ENCODE peak calls at places on chromosomes 1 and 21, in five cellular contexts. One of them, this sample, is unnamed.
A peak's percentile ranks its signal among the peaks of the same experiment; 100 is the strongest.

GRCh38 chr1:169212088-169212487 is 105.6 kb downstream of the ATP1B1 start:
- DNase-seq in GM12878: no peak
- DNase-seq in H1: no peak
- DNase-seq in HepG2: no peak
- DNase-seq in K562: no peak
- DNase-seq in this sample: no peak

GRCh38 chr1:179447489-179447888 is 81.7 kb downstream of the AXDND1 start:
- DNase-seq in K562: peak; percentile 59
- DNase-seq in HepG2: peak; percentile 35
- DNase-seq in GM12878: no peak
- DNase-seq in H1: no peak
- DNase-seq in this sample: peak; percentile 78

GRCh38 chr1:79043506-79043905 is 37.0 kb upstream of the ADGRL4 start:
- DNase-seq in H1: no peak
- DNase-seq in HepG2: no peak
- DNase-seq in K562: no peak
- DNase-seq in GM12878: no peak
- DNase-seq in this sample: peak; percentile 14

GRCh38 chr21:44670642-44671432 is 4.1 kb upstream of the KRTAP12-2 start:
- DNase-seq in K562: no peak
- DNase-seq in H1: no peak
- DNase-seq in GM12878: no peak
- DNase-seq in HepG2: no peak
- DNase-seq in this sample: no peak

GRCh38 chr1:221902961-221903360 is 161.1 kb upstream of the DUSP10 start:
- DNase-seq in K562: no peak
- DNase-seq in HepG2: no peak
- DNase-seq in H1: no peak
- DNase-seq in GM12878: no peak
- DNase-seq in this sample: no peak

GRCh38 chr21:44556879-44557278 is 1.7 kb downstream of the KRTAP10-3 start:
- DNase-seq in HepG2: no peak
- DNase-seq in GM12878: no peak
- DNase-seq in K562: no peak
- DNase-seq in H1: no peak
- DNase-seq in this sample: no peak

GRCh38 chr1:52402860-52403240 is 1.4 kb downstream of the ORC1 start:
- DNase-seq in GM12878: peak; percentile 7
- DNase-seq in H1: no peak
- DNase-seq in HepG2: peak; percentile 41
- DNase-seq in K562: no peak
- DNase-seq in this sample: no peak

GRCh38 chr1:145956776-145957442 is 908 bp downstream of the LIX1L start:
- DNase-seq in HepG2: no peak
- DNase-seq in GM12878: no peak
- DNase-seq in H1: no peak
- DNase-seq in K562: no peak
- DNase-seq in this sample: no peak

GRCh38 chr21:27817061-27817460 is 850.2 kb upstream of the ADAMTS5 start:
- DNase-seq in K562: no peak
- DNase-seq in HepG2: no peak
- DNase-seq in GM12878: no peak
- DNase-seq in H1: no peak
- DNase-seq in this sample: no peak

GRCh38 chr1:2865000-2865399 is 63.5 kb upstream of the TTC34 start:
- DNase-seq in H1: no peak
- DNase-seq in HepG2: no peak
- DNase-seq in GM12878: no peak
- DNase-seq in K562: no peak
- DNase-seq in this sample: no peak

GRCh38 chr1:236716160-236716559 is 29.9 kb downstream of the ACTN2 start:
- DNase-seq in GM12878: no peak
- DNase-seq in HepG2: no peak
- DNase-seq in K562: no peak
- DNase-seq in H1: no peak
- DNase-seq in this sample: no peak

GRCh38 chr1:155013632-155014031 is 11.0 kb downstream of the ZBTB7B start:
- DNase-seq in GM12878: no peak
- DNase-seq in H1: no peak
- DNase-seq in HepG2: no peak
- DNase-seq in K562: peak; percentile 82
- DNase-seq in this sample: no peak

GRCh38 chr1:184486761-184487445 is 100.1 kb downstream of the C1orf21 start:
- DNase-seq in GM12878: no peak
- DNase-seq in K562: no peak
- DNase-seq in H1: no peak
- DNase-seq in HepG2: no peak
- DNase-seq in this sample: peak; percentile 54

GRCh38 chr1:246329900-246330299 is 177.2 kb downstream of the SMYD3 start:
- DNase-seq in HepG2: no peak
- DNase-seq in K562: no peak
- DNase-seq in H1: no peak
- DNase-seq in GM12878: peak; percentile 91
- DNase-seq in this sample: no peak

GRCh38 chr1:8189931-8190483 is 127.9 kb upstream of the SLC45A1 start:
- DNase-seq in H1: no peak
- DNase-seq in K562: no peak
- DNase-seq in HepG2: peak; percentile 100
- DNase-seq in GM12878: no peak
- DNase-seq in this sample: no peak

GRCh38 chr1:12413664-12414410 is 184.0 kb downstream of the VPS13D start:
- DNase-seq in H1: no peak
- DNase-seq in K562: no peak
- DNase-seq in HepG2: no peak
- DNase-seq in GM12878: no peak
- DNase-seq in this sample: no peak

GRCh38 chr1:202143768-202144509 is 598 bp downstream of the ARL8A start:
- DNase-seq in GM12878: no peak
- DNase-seq in HepG2: no peak
- DNase-seq in H1: no peak
- DNase-seq in K562: peak; percentile 47
- DNase-seq in this sample: peak; percentile 73

GRCh38 chr1:209363112-209363511 is 220.4 kb upstream of the CAMK1G start:
- DNase-seq in H1: no peak
- DNase-seq in HepG2: no peak
- DNase-seq in K562: no peak
- DNase-seq in GM12878: no peak
- DNase-seq in this sample: peak; percentile 29

GRCh38 chr1:243620096-243620495 is 229.9 kb downstream of the AKT3 start:
- DNase-seq in K562: no peak
- DNase-seq in GM12878: no peak
- DNase-seq in HepG2: no peak
- DNase-seq in H1: no peak
- DNase-seq in this sample: no peak

GRCh38 chr1:205676002-205676401 is 4.3 kb downstream of the SLC45A3 start:
- DNase-seq in HepG2: peak; percentile 78
- DNase-seq in K562: no peak
- DNase-seq in H1: no peak
- DNase-seq in GM12878: no peak
- DNase-seq in this sample: no peak

GRCh38 chr1:97919568-97920261 is 1.1 kb downstream of the DPYD start:
- DNase-seq in K562: no peak
- DNase-seq in H1: no peak
- DNase-seq in GM12878: no peak
- DNase-seq in HepG2: no peak
- DNase-seq in this sample: peak; percentile 8

GRCh38 chr1:88774151-88774556 is 90.1 kb downstream of the PKN2 start:
- DNase-seq in GM12878: no peak
- DNase-seq in HepG2: peak; percentile 56
- DNase-seq in K562: no peak
- DNase-seq in H1: peak; percentile 53
- DNase-seq in this sample: peak; percentile 88

GRCh38 chr1:47894718-47895393 is 102.3 kb downstream of the TRABD2B start:
- DNase-seq in H1: peak; percentile 19
- DNase-seq in GM12878: no peak
- DNase-seq in K562: no peak
- DNase-seq in HepG2: no peak
- DNase-seq in this sample: peak; percentile 55

GRCh38 chr1:54376085-54377039 is 29.8 kb downstream of the SSBP3 start:
- DNase-seq in HepG2: peak; percentile 22
- DNase-seq in K562: peak; percentile 83
- DNase-seq in GM12878: peak; percentile 84
- DNase-seq in H1: no peak
- DNase-seq in this sample: no peak

GRCh38 chr1:169724168-169724567 is 9.7 kb downstream of the SELE start:
- DNase-seq in GM12878: no peak
- DNase-seq in K562: no peak
- DNase-seq in H1: no peak
- DNase-seq in HepG2: no peak
- DNase-seq in this sample: no peak

GRCh38 chr1:21801100-21801499 is 11.0 kb upstream of the LDLRAD2 start:
- DNase-seq in HepG2: no peak
- DNase-seq in GM12878: no peak
- DNase-seq in K562: no peak
- DNase-seq in H1: no peak
- DNase-seq in this sample: no peak

GRCh38 chr1:35857830-35858229 is 25.2 kb upstream of the AGO1 start:
- DNase-seq in H1: no peak
- DNase-seq in K562: peak; percentile 63
- DNase-seq in GM12878: no peak
- DNase-seq in HepG2: no peak
- DNase-seq in this sample: peak; percentile 47

GRCh38 chr1:38577385-38577784 is 282.2 kb downstream of the RRAGC start:
- DNase-seq in K562: no peak
- DNase-seq in GM12878: no peak
- DNase-seq in HepG2: no peak
- DNase-seq in H1: no peak
- DNase-seq in this sample: no peak
- TF ChIP-seq CREB1 in K562: no peak
- TF ChIP-seq CREB1 in GM12878: no peak
- TF ChIP-seq CREB1 in HepG2: no peak
- TF ChIP-seq CREB1 in H1: no peak
- TF ChIP-seq CREB1 in this sample: no peak

GRCh38 chr1:108051625-108052382 is 86.8 kb upstream of the VAV3 start:
- DNase-seq in K562: no peak
- DNase-seq in H1: no peak
- DNase-seq in GM12878: no peak
- DNase-seq in HepG2: peak; percentile 88
- DNase-seq in this sample: peak; percentile 74

GRCh38 chr1:108057536-108057935 is 92.6 kb upstream of the VAV3 start:
- DNase-seq in GM12878: no peak
- DNase-seq in HepG2: no peak
- DNase-seq in K562: no peak
- DNase-seq in H1: no peak
- DNase-seq in this sample: peak; percentile 82

GRCh38 chr1:108050911-108051624 is 86.1 kb upstream of the VAV3 start:
- DNase-seq in GM12878: no peak
- DNase-seq in K562: no peak
- DNase-seq in HepG2: no peak
- DNase-seq in H1: no peak
- DNase-seq in this sample: peak; percentile 44

GRCh38 chr1:108050134-108050533 is 85.2 kb upstream of the VAV3 start:
- DNase-seq in K562: no peak
- DNase-seq in H1: no peak
- DNase-seq in HepG2: no peak
- DNase-seq in GM12878: no peak
- DNase-seq in this sample: no peak

DNA sequence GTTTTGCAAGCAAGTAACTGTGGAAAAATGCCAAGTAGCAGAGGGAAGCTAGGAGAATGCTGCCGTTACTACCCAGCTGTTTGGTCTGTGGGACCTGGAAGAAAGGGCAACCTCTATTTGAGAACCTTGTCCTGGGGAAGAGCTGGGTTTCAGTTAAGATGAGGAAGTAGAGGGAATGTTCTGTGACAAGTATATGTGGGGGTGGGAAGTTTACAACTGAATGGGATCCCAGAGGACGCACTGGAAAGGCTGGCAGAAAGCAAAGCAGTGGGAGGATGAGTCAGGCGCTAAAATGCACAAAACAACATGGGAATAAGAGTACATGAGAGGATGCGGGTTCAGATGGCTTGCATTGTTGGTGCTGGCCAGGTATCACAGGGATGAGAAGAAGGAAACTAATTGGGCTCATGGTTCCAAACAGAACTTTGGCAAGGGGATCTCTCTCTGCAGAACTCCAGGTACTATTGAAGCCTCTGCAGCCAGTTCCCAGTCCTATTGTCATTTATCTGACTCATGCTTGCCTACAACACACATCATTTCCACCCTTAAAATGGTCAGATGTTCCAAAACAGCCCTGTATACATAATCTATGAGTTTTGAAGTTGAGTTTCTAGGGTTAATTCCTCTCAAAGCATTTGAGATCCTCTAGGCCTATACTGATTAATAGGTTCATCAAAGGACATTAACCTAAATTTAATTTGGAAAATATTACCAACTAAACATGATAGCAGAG is 88.5 kb upstream of the VAV3 start:
- DNase-seq in H1: no peak
- DNase-seq in HepG2: no peak
- DNase-seq in GM12878: no peak
- DNase-seq in K562: no peak
- DNase-seq in this sample: no peak
- H3K27ac ChIP-seq in H1: no peak overlapping the region
- H3K27ac ChIP-seq in HepG2: no peak overlapping the region
- H3K27ac ChIP-seq in GM12878: no peak overlapping the region
- H3K27ac ChIP-seq in K562: no peak overlapping the region
- H3K27ac ChIP-seq in this sample: no peak overlapping the region

GRCh38 chr1:165075725-165076370 is 280.7 kb downstream of the LMX1A start:
- DNase-seq in GM12878: no peak
- DNase-seq in H1: no peak
- DNase-seq in HepG2: peak; percentile 18
- DNase-seq in K562: peak; percentile 25
- DNase-seq in this sample: peak; percentile 77
- H2AFZ ChIP-seq in GM12878: no peak overlapping the region
- H2AFZ ChIP-seq in H1: peak overlapping the region; percentile 73
- H2AFZ ChIP-seq in HepG2: no peak overlapping the region
- H2AFZ ChIP-seq in K562: peak overlapping the region; percentile 61
- H2AFZ ChIP-seq in this sample: peak overlapping the region; percentile 2

GRCh38 chr1:25486602-25487001 is 55.9 kb downstream of the MACO1 start:
- DNase-seq in K562: no peak
- DNase-seq in GM12878: no peak
- DNase-seq in HepG2: no peak
- DNase-seq in H1: no peak
- DNase-seq in this sample: peak; percentile 73

GRCh38 chr1:25484533-25484932 is 53.8 kb downstream of the MACO1 start:
- DNase-seq in K562: no peak
- DNase-seq in H1: no peak
- DNase-seq in HepG2: no peak
- DNase-seq in GM12878: no peak
- DNase-seq in this sample: no peak

GRCh38 chr1:25485536-25486235 is 55.0 kb downstream of the MACO1 start:
- DNase-seq in HepG2: no peak
- DNase-seq in GM12878: no peak
- DNase-seq in K562: no peak
- DNase-seq in H1: no peak
- DNase-seq in this sample: no peak

GRCh38 chr1:25484096-25484495 is 53.4 kb downstream of the MACO1 start:
- DNase-seq in H1: no peak
- DNase-seq in GM12878: no peak
- DNase-seq in K562: no peak
- DNase-seq in HepG2: no peak
- DNase-seq in this sample: peak; percentile 24

DNA sequence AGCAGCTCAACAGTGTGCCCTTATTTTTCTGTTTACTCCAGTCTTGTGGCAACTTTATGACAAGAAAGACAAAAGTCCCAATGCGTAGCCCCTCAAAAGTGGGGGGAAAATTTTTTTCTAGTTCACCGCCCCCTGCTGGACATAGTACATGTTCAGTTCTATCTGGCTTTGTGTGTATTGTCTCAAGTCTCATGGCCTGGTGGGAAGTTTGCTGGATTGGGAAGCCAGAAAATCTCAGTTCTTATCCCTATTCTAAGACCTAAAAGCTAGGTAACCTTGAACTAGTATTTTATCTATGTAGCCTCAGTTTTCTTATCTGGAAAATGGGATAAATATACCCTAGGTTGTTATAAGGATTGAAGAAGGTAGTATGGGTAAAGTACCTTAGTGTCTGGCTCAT is 55.8 kb upstream of the LDLRAP1 start:
- DNase-seq in GM12878: no peak
- DNase-seq in K562: peak; percentile 57
- DNase-seq in HepG2: peak; percentile 8
- DNase-seq in H1: no peak
- DNase-seq in this sample: peak; percentile 58
- TF ChIP-seq CREB1 in GM12878: no peak
- TF ChIP-seq CREB1 in K562: no peak
- TF ChIP-seq CREB1 in HepG2: no peak
- TF ChIP-seq CREB1 in H1: no peak
- TF ChIP-seq CREB1 in this sample: no peak

This sample was measured in GM23338.